ENCODE peak calls at places on chromosomes 16 and 17, in six cellular contexts. K is neuronal stem cell, R is H1, X is IMR-90, A is mesenchymal stem cell, M is H9. T is an unnamed sample.

GRCh38 chr16:30434852-30435251 is 5.0 kb upstream of the DCTPP1 start:
- DNase-seq in K (no peak), R (no peak), X (no peak), A (no peak), M (no peak), T (no peak)

GRCh38 chr17:57949649-57950048 is 5.6 kb downstream of the CUEDC1 start:
- DNase-seq in K (no peak), R (no peak), X (no peak), A (no peak), M (no peak), T (no peak)

GRCh38 chr16:73012341-73012740 is 35.6 kb downstream of the ZFHX3 start:
- DNase-seq in K (no peak), R (no peak), X (no peak), A (no peak), M (no peak), T (no peak)

GRCh38 chr17:4715071-4715749 is 4.8 kb downstream of the ARRB2 start:
- DNase-seq in K (no peak), R (no peak), X (no peak), A (no peak), M (no peak), T (no peak)

GRCh38 chr16:11003141-11003540 is 58.8 kb downstream of the CLEC16A start:
- DNase-seq in K (no peak), R (no peak), X (no peak), A (no peak), M (no peak), T (no peak)

GRCh38 chr17:3794890-3795757 is 5.9 kb downstream of the ITGAE start:
- DNase-seq in K (no peak), R (no peak), X (peak; percentile 67), A (peak; percentile 25), M (no peak), T (no peak)

GRCh38 chr17:6969323-6969726 is 26.5 kb upstream of the ALOX12 start:
- DNase-seq in K (no peak), R (no peak), X (no peak), A (no peak), M (no peak), T (no peak)

GRCh38 chr17:17750881-17751280 is 69.6 kb downstream of the RAI1 start:
- DNase-seq in K (no peak), R (no peak), X (no peak), A (no peak), M (no peak), T (no peak)

GRCh38 chr16:81996664-81997529 is 14.4 kb downstream of the SDR42E1 start:
- DNase-seq in K (no peak), R (no peak), X (peak; percentile 57), A (peak; percentile 85), M (no peak), T (no peak)

GRCh38 chr16:51097729-51098128 is 53.3 kb downstream of the SALL1 start:
- DNase-seq in K (no peak), R (no peak), X (no peak), A (no peak), M (no peak), T (no peak)

GRCh38 chr16:19252904-19253303 is 32.6 kb upstream of the CLEC19A start:
- DNase-seq in K (no peak), R (no peak), X (no peak), A (no peak), M (no peak), T (no peak)

GRCh38 chr17:42342242-42343008 is 45.8 kb downstream of the STAT3 start:
- DNase-seq in K (no peak), R (no peak), X (peak; percentile 71), A (peak; percentile 81), M (no peak), T (no peak)

GRCh38 chr16:80552277-80552676 is 11.5 kb downstream of the DYNLRB2 start:
- DNase-seq in K (no peak), R (no peak), X (no peak), A (no peak), M (no peak), T (peak; percentile 43)
- H2AFZ ChIP-seq in K (no peak overlapping the region), R (no peak overlapping the region), X (no peak overlapping the region), A (peak overlapping the region; percentile 23), M (no peak overlapping the region), T (no peak overlapping the region)

DNA sequence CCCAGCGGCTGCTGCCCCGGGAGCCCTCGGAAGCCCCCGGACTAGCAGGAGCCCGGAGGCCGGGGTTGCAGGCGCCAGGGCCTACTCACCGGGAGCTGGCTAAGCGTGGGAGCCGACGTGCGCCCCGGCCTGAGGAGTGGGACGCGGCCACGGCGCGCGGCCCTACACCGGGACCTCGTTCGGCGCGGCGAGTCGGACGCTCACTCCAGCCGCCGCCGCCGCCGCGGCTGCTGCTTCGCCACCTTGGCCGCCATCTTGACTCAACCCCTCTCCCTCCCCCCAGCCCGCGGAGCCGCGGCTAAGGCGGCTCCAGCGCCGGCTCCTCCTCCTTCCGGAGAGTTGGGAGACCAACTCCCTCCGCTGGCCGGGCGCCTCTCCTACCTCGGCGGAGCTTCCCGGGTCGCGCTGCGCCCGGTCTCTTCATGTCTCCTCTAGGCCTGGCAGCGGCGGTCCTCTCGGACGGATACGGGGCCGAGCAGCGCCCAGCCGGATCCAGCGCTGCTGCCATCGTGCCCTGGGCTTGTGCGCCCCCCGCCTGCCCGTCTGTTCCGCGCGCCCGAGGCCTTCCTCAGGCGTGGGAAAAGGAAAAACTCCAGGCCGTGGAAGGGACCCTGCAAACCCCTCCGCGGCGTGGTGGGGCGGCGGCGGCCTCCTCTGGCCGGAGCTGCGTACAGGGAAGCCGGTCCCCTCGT is at the start of gene NCOR1:
- DNase-seq in K (peak; percentile 92), R (peak; percentile 78), X (peak; percentile 93), A (peak; percentile 96), M (peak; percentile 96), T (peak; percentile 95)
- H3K4me1 ChIP-seq in K (peaks cover 3% of the 10 kb centered on the region), R (peaks cover 5% of the 10 kb centered on the region), X (peaks cover 6% of the 10 kb centered on the region), A (peaks cover 12% of the 10 kb centered on the region), M (no peaks in the 10 kb centered on the region), T (peaks cover 4% of the 10 kb centered on the region)

DNA sequence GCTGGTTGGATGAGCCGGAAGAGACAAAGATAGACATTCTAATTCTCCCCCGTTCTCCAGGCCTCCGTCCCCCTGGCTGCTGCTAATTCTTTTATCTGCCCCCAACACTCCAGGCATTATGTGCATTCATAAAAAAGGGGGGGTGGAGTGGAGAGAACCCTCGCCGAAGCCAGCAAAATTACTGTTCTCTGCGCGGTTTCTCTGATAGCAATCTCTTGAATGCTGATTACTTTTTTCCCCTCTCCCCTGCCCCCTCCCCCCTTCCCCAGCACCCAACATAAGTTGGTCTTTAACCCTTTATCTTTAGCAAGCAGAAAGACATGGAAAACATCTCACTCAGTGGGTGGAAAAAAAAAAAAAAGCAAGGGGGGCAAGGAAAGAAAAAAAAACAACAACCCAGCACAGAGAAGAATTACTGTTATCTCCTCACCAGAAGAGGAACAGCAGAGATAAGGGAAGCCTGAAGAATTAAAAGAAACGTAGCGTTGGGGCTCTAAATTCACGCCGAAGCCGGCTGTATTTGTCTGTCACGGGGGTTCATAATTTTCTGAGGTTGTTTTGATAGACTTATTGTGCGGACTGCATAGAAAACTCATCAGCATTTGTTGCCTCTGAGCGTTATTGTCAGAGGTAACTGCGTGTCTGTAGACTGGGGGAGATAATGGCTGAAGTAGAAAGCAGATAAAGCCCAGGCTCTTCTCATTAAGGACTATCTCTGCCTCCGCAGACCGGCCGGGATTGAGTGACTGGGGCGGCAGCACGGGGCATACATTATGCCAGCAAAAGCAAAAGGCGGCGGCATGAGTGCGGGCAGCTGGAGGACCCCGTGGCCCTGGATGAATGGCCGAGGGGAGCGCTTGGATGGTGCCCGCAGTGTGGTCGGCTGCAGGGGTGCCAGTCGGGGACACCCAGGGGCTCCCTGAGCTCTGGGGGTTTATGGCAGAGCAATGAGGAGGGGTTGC is 126.9 kb downstream of the MRM1 start:
- DNase-seq in K (no peak), R (no peak), X (no peak), A (no peak), M (no peak), T (no peak)
- H2AK5ac ChIP-seq in K (peak overlapping the region; percentile 77), R (no peak overlapping the region), X (no peak overlapping the region), A (no peak overlapping the region), M (no peak overlapping the region), T (no peak overlapping the region)

GRCh38 chr16:23597003-23597756 is 1.1 kb upstream of the NDUFAB1 start:
- DNase-seq in K (no peak), R (peak; percentile 33), X (no peak), A (no peak), M (peak; percentile 79), T (peak; percentile 44)
- H2AFZ ChIP-seq in K (peak overlapping the region; percentile 94), R (no peak overlapping the region), X (peak overlapping the region; percentile 54), A (no peak overlapping the region), M (no peak overlapping the region), T (no peak overlapping the region)

DNA sequence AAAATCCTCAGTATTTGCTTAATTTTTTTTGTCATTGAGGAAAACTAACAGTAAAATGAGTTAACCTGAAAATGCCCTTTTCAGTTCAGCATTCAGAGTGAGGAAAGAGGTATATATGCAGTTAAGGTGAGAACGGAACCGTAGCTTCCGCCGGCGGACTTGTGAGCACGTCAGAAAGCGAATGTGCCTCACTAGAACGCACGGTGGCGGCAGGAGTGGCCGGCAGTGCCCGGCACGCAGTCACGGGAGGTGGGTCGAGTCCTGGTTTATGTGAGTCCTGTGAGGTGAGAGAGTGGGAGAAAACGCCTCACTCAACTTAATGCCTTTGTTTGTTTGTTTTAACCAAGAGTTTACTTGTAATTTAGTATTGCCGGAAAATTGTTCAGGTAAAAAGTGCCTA is 6.1 kb downstream of the SEC14L1 start:
- DNase-seq in K (no peak), R (no peak), X (no peak), A (no peak), M (peak; percentile 63), T (peak; percentile 50)
- H3K4me1 ChIP-seq in K (peaks cover 22% of the 10 kb centered on the region), R (peaks cover 7% of the 10 kb centered on the region), X (peaks cover 18% of the 10 kb centered on the region), A (peaks cover 31% of the 10 kb centered on the region), M (peaks cover 13% of the 10 kb centered on the region), T (peaks cover 7% of the 10 kb centered on the region)

GRCh38 chr17:81890447-81891302 is 711 bp downstream of the ALYREF start:
- DNase-seq in K (no peak), R (no peak), X (no peak), A (peak; percentile 29), M (peak; percentile 31), T (peak; percentile 21)
- H2AK5ac ChIP-seq in K (peak overlapping the region; percentile 94), R (peak overlapping the region; percentile 61), X (peak overlapping the region; percentile 66), A (no peak overlapping the region), M (no peak overlapping the region), T (peak overlapping the region; percentile 99)

GRCh38 chr17:29929544-29930398 is at the start of gene SSH2:
- DNase-seq in K (peak; percentile 86), R (no peak), X (peak; percentile 73), A (peak; percentile 89), M (peak; percentile 94), T (peak; percentile 97)

GRCh38 chr17:29931253-29931932 is 1.4 kb upstream of the SSH2 start:
- DNase-seq in K (peak; percentile 54), R (no peak), X (peak; percentile 78), A (peak; percentile 87), M (peak; percentile 56), T (peak; percentile 50)

GRCh38 chr17:29930399-29931010 is 477 bp upstream of the SSH2 start:
- DNase-seq in K (peak; percentile 57), R (no peak), X (peak; percentile 41), A (no peak), M (no peak), T (peak; percentile 54)

GRCh38 chr17:29927546-29927945 is 2.5 kb downstream of the SSH2 start:
- DNase-seq in K (no peak), R (no peak), X (no peak), A (peak; percentile 6), M (no peak), T (no peak)

DNA sequence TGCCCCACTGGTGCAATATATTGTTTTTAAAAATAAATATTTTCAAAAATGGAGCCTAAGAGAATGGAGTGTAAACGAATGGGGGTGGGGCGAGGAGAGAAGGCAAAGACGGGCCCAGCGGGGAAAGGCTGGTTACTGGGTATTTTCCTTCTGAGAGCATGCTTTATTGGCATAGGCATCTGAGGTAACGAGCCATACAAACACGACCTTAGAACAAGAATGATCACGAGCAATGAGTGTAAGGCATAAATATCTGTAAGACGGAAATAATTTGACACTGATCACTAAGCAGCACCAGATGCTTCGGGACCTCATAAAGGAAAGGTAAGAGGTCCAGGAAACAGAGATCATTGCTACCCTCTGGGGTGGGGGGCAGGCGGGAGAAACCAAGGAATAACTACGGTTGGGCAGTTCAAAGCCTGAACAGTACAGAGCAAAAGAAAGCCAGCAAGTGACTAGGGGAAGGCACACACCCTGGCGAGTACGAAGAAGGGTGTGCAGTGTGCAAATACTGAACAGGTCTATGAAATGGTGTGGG is 953 bp downstream of the SSH2 start:
- DNase-seq in K (peak; percentile 17), R (no peak), X (no peak), A (peak; percentile 75), M (peak; percentile 45), T (no peak)
- H2AFZ ChIP-seq in K (peak overlapping the region; percentile 97), R (peak overlapping the region; percentile 97), X (peak overlapping the region; percentile 92), A (peak overlapping the region; percentile 95), M (no peak overlapping the region), T (peak overlapping the region; percentile 62)

T was measured in trophoblast cell.